ENCODE peak calls at places on chromosomes 7 and 10, in eight cellular contexts. One of them, this sample, is unnamed.

GRCh38 chr10:77702166-77702565 is 64.6 kb upstream of the KCNMA1 start:
- DNase-seq in tibial nerve: no peak
- DNase-seq in transverse colon: no peak
- DNase-seq in testis: peak; percentile 32
- DNase-seq in body of pancreas: no peak
- DNase-seq in adrenal gland: no peak
- DNase-seq in spleen: no peak
- DNase-seq in heart left ventricle: no peak
- DNase-seq in this sample: no peak

GRCh38 chr10:62885656-62886461 is 69.7 kb upstream of the EGR2 start:
- DNase-seq in tibial nerve: no peak
- DNase-seq in transverse colon: no peak
- DNase-seq in testis: no peak
- DNase-seq in body of pancreas: no peak
- DNase-seq in adrenal gland: no peak
- DNase-seq in spleen: no peak
- DNase-seq in heart left ventricle: peak; percentile 24
- DNase-seq in this sample: no peak

GRCh38 chr10:51141015-51141414 is 66.7 kb downstream of the PRKG1 start:
- DNase-seq in tibial nerve: no peak
- DNase-seq in transverse colon: no peak
- DNase-seq in testis: no peak
- DNase-seq in body of pancreas: no peak
- DNase-seq in adrenal gland: no peak
- DNase-seq in spleen: no peak
- DNase-seq in heart left ventricle: no peak
- DNase-seq in this sample: no peak

GRCh38 chr10:63057509-63057908 is 75.6 kb upstream of the NRBF2 start:
- DNase-seq in tibial nerve: no peak
- DNase-seq in transverse colon: no peak
- DNase-seq in testis: no peak
- DNase-seq in body of pancreas: no peak
- DNase-seq in adrenal gland: no peak
- DNase-seq in spleen: no peak
- DNase-seq in heart left ventricle: no peak
- DNase-seq in this sample: no peak

GRCh38 chr10:76428541-76429330 is 997.3 kb downstream of the LRMDA start:
- DNase-seq in tibial nerve: no peak
- DNase-seq in transverse colon: no peak
- DNase-seq in testis: no peak
- DNase-seq in body of pancreas: no peak
- DNase-seq in adrenal gland: no peak
- DNase-seq in spleen: no peak
- DNase-seq in heart left ventricle: no peak
- DNase-seq in this sample: no peak

GRCh38 chr10:112985701-112986510 is 35.9 kb downstream of the TCF7L2 start:
- DNase-seq in tibial nerve: no peak
- DNase-seq in transverse colon: no peak
- DNase-seq in testis: no peak
- DNase-seq in body of pancreas: no peak
- DNase-seq in adrenal gland: no peak
- DNase-seq in spleen: no peak
- DNase-seq in heart left ventricle: no peak
- DNase-seq in this sample: no peak

GRCh38 chr10:32332299-32332750 is 14.6 kb downstream of the EPC1 start:
- DNase-seq in tibial nerve: no peak
- DNase-seq in transverse colon: peak; percentile 30
- DNase-seq in testis: peak; percentile 47
- DNase-seq in body of pancreas: peak; percentile 60
- DNase-seq in adrenal gland: no peak
- DNase-seq in spleen: no peak
- DNase-seq in heart left ventricle: no peak
- DNase-seq in this sample: peak; percentile 87

GRCh38 chr7:5237286-5237685 is 45.5 kb upstream of the SLC29A4 start:
- DNase-seq in tibial nerve: peak; percentile 69
- DNase-seq in transverse colon: peak; percentile 49
- DNase-seq in testis: peak; percentile 79
- DNase-seq in body of pancreas: peak; percentile 41
- DNase-seq in adrenal gland: peak; percentile 50
- DNase-seq in spleen: peak; percentile 82
- DNase-seq in heart left ventricle: peak; percentile 86
- DNase-seq in this sample: no peak

GRCh38 chr10:114406455-114406854 is 2.2 kb upstream of the AFAP1L2 start:
- DNase-seq in tibial nerve: no peak
- DNase-seq in transverse colon: no peak
- DNase-seq in testis: no peak
- DNase-seq in body of pancreas: no peak
- DNase-seq in adrenal gland: no peak
- DNase-seq in spleen: no peak
- DNase-seq in heart left ventricle: no peak
- DNase-seq in this sample: no peak

GRCh38 chr10:114405011-114405350 is 679 bp upstream of the AFAP1L2 start:
- DNase-seq in tibial nerve: no peak
- DNase-seq in transverse colon: peak; percentile 70
- DNase-seq in testis: no peak
- DNase-seq in body of pancreas: peak; percentile 38
- DNase-seq in adrenal gland: no peak
- DNase-seq in spleen: no peak
- DNase-seq in heart left ventricle: no peak
- DNase-seq in this sample: no peak

GRCh38 chr10:114402871-114403544 is 1.3 kb downstream of the AFAP1L2 start:
- DNase-seq in tibial nerve: no peak
- DNase-seq in transverse colon: no peak
- DNase-seq in testis: no peak
- DNase-seq in body of pancreas: no peak
- DNase-seq in adrenal gland: no peak
- DNase-seq in spleen: no peak
- DNase-seq in heart left ventricle: no peak
- DNase-seq in this sample: no peak

GRCh38 chr10:114403545-114404161 is 649 bp downstream of the AFAP1L2 start:
- DNase-seq in tibial nerve: no peak
- DNase-seq in transverse colon: peak; percentile 24
- DNase-seq in testis: no peak
- DNase-seq in body of pancreas: peak; percentile 49
- DNase-seq in adrenal gland: no peak
- DNase-seq in spleen: no peak
- DNase-seq in heart left ventricle: peak; percentile 60
- DNase-seq in this sample: no peak

GRCh38 chr10:114404171-114405010 is at the start of gene AFAP1L2:
- DNase-seq in tibial nerve: no peak
- DNase-seq in transverse colon: peak; percentile 63
- DNase-seq in testis: no peak
- DNase-seq in body of pancreas: peak; percentile 72
- DNase-seq in adrenal gland: peak; percentile 22
- DNase-seq in spleen: no peak
- DNase-seq in heart left ventricle: peak; percentile 54
- DNase-seq in this sample: no peak
- TF ChIP-seq POLR2A in tibial nerve: peak; percentile 75
- TF ChIP-seq POLR2A in transverse colon: peak; percentile 26
- TF ChIP-seq POLR2A in testis: no peak
- TF ChIP-seq POLR2A in body of pancreas: peak; percentile 64
- TF ChIP-seq POLR2A in adrenal gland: no peak
- TF ChIP-seq POLR2A in spleen: no peak
- TF ChIP-seq POLR2A in heart left ventricle: no peak
- TF ChIP-seq POLR2A in this sample: no peak

DNA sequence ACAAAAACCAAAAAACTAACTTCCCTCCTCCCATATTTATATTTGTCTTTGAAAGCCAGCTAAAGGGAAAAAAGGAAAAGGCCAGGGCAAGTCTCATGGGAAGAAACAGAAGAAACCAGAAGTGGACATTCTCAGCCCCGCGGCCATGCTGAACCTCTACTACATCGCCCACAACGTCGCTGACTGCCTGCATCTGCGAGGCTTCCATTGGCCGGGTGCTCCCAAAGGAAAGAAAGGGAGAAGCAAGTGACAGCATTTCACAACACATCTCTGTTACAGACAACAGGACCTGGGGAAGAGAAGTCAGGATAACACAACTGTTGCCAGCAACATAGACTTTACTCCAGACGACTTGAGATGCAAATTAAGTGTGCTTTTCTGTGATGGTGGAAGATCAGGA is 9.9 kb downstream of the SMKR1 start:
- DNase-seq in tibial nerve: no peak
- DNase-seq in transverse colon: no peak
- DNase-seq in testis: no peak
- DNase-seq in body of pancreas: no peak
- DNase-seq in adrenal gland: no peak
- DNase-seq in spleen: no peak
- DNase-seq in heart left ventricle: peak; percentile 33
- DNase-seq in this sample: no peak
- TF ChIP-seq POLR2A in tibial nerve: no peak
- TF ChIP-seq POLR2A in transverse colon: no peak
- TF ChIP-seq POLR2A in testis: no peak
- TF ChIP-seq POLR2A in body of pancreas: no peak
- TF ChIP-seq POLR2A in adrenal gland: no peak
- TF ChIP-seq POLR2A in spleen: no peak
- TF ChIP-seq POLR2A in heart left ventricle: no peak
- TF ChIP-seq POLR2A in this sample: no peak

GRCh38 chr7:139655305-139655704 is 122.5 kb downstream of the HIPK2 start:
- DNase-seq in tibial nerve: no peak
- DNase-seq in transverse colon: no peak
- DNase-seq in testis: no peak
- DNase-seq in body of pancreas: no peak
- DNase-seq in adrenal gland: no peak
- DNase-seq in spleen: no peak
- DNase-seq in heart left ventricle: no peak
- DNase-seq in this sample: no peak

GRCh38 chr7:139656387-139656786 is 121.4 kb downstream of the HIPK2 start:
- DNase-seq in tibial nerve: no peak
- DNase-seq in transverse colon: no peak
- DNase-seq in testis: no peak
- DNase-seq in body of pancreas: no peak
- DNase-seq in adrenal gland: no peak
- DNase-seq in spleen: no peak
- DNase-seq in heart left ventricle: no peak
- DNase-seq in this sample: no peak

GRCh38 chr7:139657749-139658148 is 120.0 kb downstream of the HIPK2 start:
- DNase-seq in tibial nerve: no peak
- DNase-seq in transverse colon: no peak
- DNase-seq in testis: no peak
- DNase-seq in body of pancreas: no peak
- DNase-seq in adrenal gland: no peak
- DNase-seq in spleen: no peak
- DNase-seq in heart left ventricle: no peak
- DNase-seq in this sample: no peak

GRCh38 chr7:139651308-139651707 is 126.5 kb downstream of the HIPK2 start:
- DNase-seq in tibial nerve: no peak
- DNase-seq in transverse colon: no peak
- DNase-seq in testis: no peak
- DNase-seq in body of pancreas: no peak
- DNase-seq in adrenal gland: no peak
- DNase-seq in spleen: no peak
- DNase-seq in heart left ventricle: no peak
- DNase-seq in this sample: no peak

DNA sequence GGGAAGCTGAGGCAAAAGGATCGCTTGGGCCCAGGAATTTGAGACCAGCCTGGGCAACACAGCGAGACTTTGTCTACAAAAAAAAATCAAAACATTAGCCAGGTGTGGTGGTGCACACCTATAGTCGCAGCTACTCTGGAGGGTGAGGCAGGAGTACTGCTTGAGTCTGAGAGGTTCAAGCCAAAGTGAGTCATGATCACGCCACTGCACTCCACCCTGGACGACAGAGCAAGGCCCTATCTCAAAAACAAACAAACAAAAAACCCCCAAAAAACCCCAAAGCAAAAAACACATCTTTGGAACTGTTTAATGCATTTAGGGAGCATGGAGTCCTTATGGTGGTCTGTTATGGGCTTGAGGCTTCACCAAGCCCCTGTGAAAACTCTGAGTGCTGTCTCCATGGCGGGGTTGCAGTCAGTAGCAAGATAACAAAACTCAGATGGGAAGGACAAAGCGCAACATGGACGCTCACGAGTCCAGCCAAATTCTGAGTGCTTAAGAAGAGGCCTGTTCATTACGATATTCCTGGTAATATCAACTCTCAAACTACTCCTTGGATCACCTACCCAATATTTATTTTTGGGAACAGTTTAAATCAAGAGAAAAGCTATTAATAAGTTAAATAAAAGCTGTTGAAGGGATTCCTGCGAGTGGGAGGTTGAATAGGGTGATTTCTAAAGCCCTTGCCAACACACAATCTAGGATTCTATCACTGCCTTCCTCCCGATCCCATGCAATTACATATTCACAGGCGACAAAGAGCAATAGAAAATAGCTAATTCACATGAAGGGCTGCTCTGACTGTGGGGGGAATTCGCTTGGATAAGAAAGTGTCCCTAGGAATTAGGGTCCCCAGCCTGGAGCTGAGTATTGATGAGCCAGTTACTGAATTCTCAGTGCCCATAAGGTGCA is 123.3 kb downstream of the HIPK2 start:
- DNase-seq in tibial nerve: no peak
- DNase-seq in transverse colon: no peak
- DNase-seq in testis: no peak
- DNase-seq in body of pancreas: no peak
- DNase-seq in adrenal gland: no peak
- DNase-seq in spleen: no peak
- DNase-seq in heart left ventricle: no peak
- DNase-seq in this sample: no peak
- TF ChIP-seq POLR2A in tibial nerve: no peak
- TF ChIP-seq POLR2A in transverse colon: no peak
- TF ChIP-seq POLR2A in testis: no peak
- TF ChIP-seq POLR2A in body of pancreas: no peak
- TF ChIP-seq POLR2A in adrenal gland: no peak
- TF ChIP-seq POLR2A in spleen: no peak
- TF ChIP-seq POLR2A in heart left ventricle: no peak
- TF ChIP-seq POLR2A in this sample: no peak

GRCh38 chr10:116744163-116744788 is 1.9 kb upstream of the HSPA12A start:
- DNase-seq in tibial nerve: no peak
- DNase-seq in transverse colon: no peak
- DNase-seq in testis: no peak
- DNase-seq in body of pancreas: no peak
- DNase-seq in adrenal gland: no peak
- DNase-seq in spleen: no peak
- DNase-seq in heart left ventricle: no peak
- DNase-seq in this sample: no peak

GRCh38 chr10:116740971-116741370 is 1.4 kb downstream of the HSPA12A start:
- DNase-seq in tibial nerve: no peak
- DNase-seq in transverse colon: no peak
- DNase-seq in testis: peak; percentile 29
- DNase-seq in body of pancreas: no peak
- DNase-seq in adrenal gland: peak; percentile 34
- DNase-seq in spleen: no peak
- DNase-seq in heart left ventricle: no peak
- DNase-seq in this sample: no peak

GRCh38 chr10:116741391-116742351 is 695 bp downstream of the HSPA12A start:
- DNase-seq in tibial nerve: no peak
- DNase-seq in transverse colon: peak; percentile 18
- DNase-seq in testis: peak; percentile 66
- DNase-seq in body of pancreas: no peak
- DNase-seq in adrenal gland: peak; percentile 43
- DNase-seq in spleen: no peak
- DNase-seq in heart left ventricle: peak; percentile 54
- DNase-seq in this sample: no peak

GRCh38 chr10:116743266-116744064 is 1.1 kb upstream of the HSPA12A start:
- DNase-seq in tibial nerve: no peak
- DNase-seq in transverse colon: no peak
- DNase-seq in testis: no peak
- DNase-seq in body of pancreas: no peak
- DNase-seq in adrenal gland: no peak
- DNase-seq in spleen: no peak
- DNase-seq in heart left ventricle: no peak
- DNase-seq in this sample: no peak

DNA sequence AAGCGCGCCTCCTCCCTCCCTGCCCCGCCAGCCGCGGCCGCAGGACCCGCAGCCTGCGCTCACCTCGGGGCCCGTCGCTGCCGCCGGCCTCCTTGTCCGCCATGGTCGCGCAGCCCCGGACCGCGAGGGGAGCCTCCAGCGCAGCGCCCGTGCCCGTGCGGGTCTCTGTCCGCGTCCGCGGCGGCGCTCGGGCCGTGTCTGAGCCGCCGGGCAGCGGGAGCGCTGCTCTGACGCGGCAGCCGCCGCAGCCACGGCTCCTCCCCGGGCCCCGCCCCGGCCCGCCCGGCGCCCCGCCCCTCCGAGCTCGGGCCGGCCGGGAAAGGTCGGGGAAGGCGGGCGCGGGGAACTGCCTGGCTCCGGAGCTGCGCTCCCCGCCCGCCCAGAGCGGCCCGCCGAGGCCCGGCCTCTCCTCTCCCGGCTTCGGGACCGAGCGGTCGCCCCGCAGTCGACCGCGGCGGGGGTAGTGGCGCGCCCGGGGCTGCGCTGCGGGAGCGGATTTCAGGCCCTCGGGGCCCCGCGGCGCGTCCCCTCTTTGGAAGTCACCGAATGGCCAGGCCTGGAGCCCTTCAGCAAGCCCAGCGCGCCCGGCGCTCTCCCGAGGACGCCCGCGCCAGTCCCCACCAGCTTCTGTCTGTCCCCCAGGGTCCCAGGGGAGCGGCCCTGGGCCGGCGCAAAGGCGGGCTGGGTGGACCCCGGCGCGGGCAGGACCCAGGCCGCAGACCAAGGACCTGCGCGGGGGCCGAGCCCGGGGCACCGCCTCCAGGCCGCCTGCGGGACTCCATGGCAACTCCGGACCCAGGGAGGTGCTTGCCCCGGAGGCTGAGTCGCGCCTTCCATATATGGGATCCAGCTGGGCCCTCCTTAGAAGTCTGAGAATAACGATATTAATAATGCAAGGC is at the start of gene HSPA12A:
- DNase-seq in tibial nerve: peak; percentile 57
- DNase-seq in transverse colon: peak; percentile 80
- DNase-seq in testis: peak; percentile 79
- DNase-seq in body of pancreas: peak; percentile 78
- DNase-seq in adrenal gland: peak; percentile 86
- DNase-seq in spleen: peak; percentile 87
- DNase-seq in heart left ventricle: peak; percentile 84
- DNase-seq in this sample: peak; percentile 48
- TF ChIP-seq POLR2A in tibial nerve: peak; percentile 98
- TF ChIP-seq POLR2A in transverse colon: peak; percentile 19
- TF ChIP-seq POLR2A in testis: no peak
- TF ChIP-seq POLR2A in body of pancreas: peak; percentile 60
- TF ChIP-seq POLR2A in adrenal gland: peak; percentile 90
- TF ChIP-seq POLR2A in spleen: no peak
- TF ChIP-seq POLR2A in heart left ventricle: peak; percentile 66
- TF ChIP-seq POLR2A in this sample: no peak

This sample was measured in erythroblast.